ENCODE peak calls at places on chromosomes 2 and 18, in six cellular contexts. One of them, this sample, is unnamed.

GRCh38 chr18:79800353-79801180 is 2.8 kb downstream of the KCNG2 start:
- DNase-seq in NCI-H2029 treated with DMSO at 0.1 percent for 48 hours: no peak
- DNase-seq in stimulated activated CD4-positive, alpha-beta T cell treated with anti-CD3 and anti-CD28 coated beads, TNF-alpha, amount 100 ng/mL, for 4 hours: no peak
- DNase-seq in dorsolateral prefrontal cortex: peak
- DNase-seq in GM04504: no peak
- DNase-seq in BE2C: no peak
- DNase-seq in this sample: no peak

GRCh38 chr2:72745679-72746368 is 80.0 kb downstream of the EXOC6B start:
- DNase-seq in dorsolateral prefrontal cortex: no peak
- DNase-seq in GM04504: no peak
- DNase-seq in BE2C: no peak
- DNase-seq in stimulated activated CD4-positive, alpha-beta T cell treated with anti-CD3 and anti-CD28 coated beads, TNF-alpha, amount 100 ng/mL, for 4 hours: no peak
- DNase-seq in NCI-H2029 treated with DMSO at 0.1 percent for 48 hours: peak
- DNase-seq in this sample: peak

GRCh38 chr2:199303814-199304213 is 153.9 kb downstream of the SATB2 start:
- DNase-seq in BE2C: no peak
- DNase-seq in dorsolateral prefrontal cortex: no peak
- DNase-seq in NCI-H2029 treated with DMSO at 0.1 percent for 48 hours: no peak
- DNase-seq in GM04504: peak
- DNase-seq in stimulated activated CD4-positive, alpha-beta T cell treated with anti-CD3 and anti-CD28 coated beads, TNF-alpha, amount 100 ng/mL, for 4 hours: no peak
- DNase-seq in this sample: peak

GRCh38 chr2:74138952-74139323 is 8.8 kb downstream of the BOLA3 start:
- DNase-seq in dorsolateral prefrontal cortex: no peak
- DNase-seq in GM04504: no peak
- DNase-seq in NCI-H2029 treated with DMSO at 0.1 percent for 48 hours: no peak
- DNase-seq in stimulated activated CD4-positive, alpha-beta T cell treated with anti-CD3 and anti-CD28 coated beads, TNF-alpha, amount 100 ng/mL, for 4 hours: no peak
- DNase-seq in BE2C: no peak
- DNase-seq in this sample: no peak

GRCh38 chr2:239395524-239395923 is 5.3 kb downstream of the HDAC4 start:
- DNase-seq in NCI-H2029 treated with DMSO at 0.1 percent for 48 hours: no peak
- DNase-seq in stimulated activated CD4-positive, alpha-beta T cell treated with anti-CD3 and anti-CD28 coated beads, TNF-alpha, amount 100 ng/mL, for 4 hours: no peak
- DNase-seq in BE2C: no peak
- DNase-seq in dorsolateral prefrontal cortex: no peak
- DNase-seq in GM04504: no peak
- DNase-seq in this sample: no peak

GRCh38 chr2:237354930-237355329 is 59.0 kb downstream of the COL6A3 start:
- DNase-seq in GM04504: peak
- DNase-seq in dorsolateral prefrontal cortex: no peak
- DNase-seq in BE2C: no peak
- DNase-seq in NCI-H2029 treated with DMSO at 0.1 percent for 48 hours: no peak
- DNase-seq in stimulated activated CD4-positive, alpha-beta T cell treated with anti-CD3 and anti-CD28 coated beads, TNF-alpha, amount 100 ng/mL, for 4 hours: no peak
- DNase-seq in this sample: no peak

GRCh38 chr18:9348079-9348671 is 13.6 kb downstream of the TWSG1 start:
- DNase-seq in BE2C: no peak
- DNase-seq in NCI-H2029 treated with DMSO at 0.1 percent for 48 hours: no peak
- DNase-seq in dorsolateral prefrontal cortex: no peak
- DNase-seq in GM04504: no peak
- DNase-seq in stimulated activated CD4-positive, alpha-beta T cell treated with anti-CD3 and anti-CD28 coated beads, TNF-alpha, amount 100 ng/mL, for 4 hours: no peak
- DNase-seq in this sample: peak

GRCh38 chr2:190862591-190862991 is 18.0 kb upstream of the GLS start:
- DNase-seq in stimulated activated CD4-positive, alpha-beta T cell treated with anti-CD3 and anti-CD28 coated beads, TNF-alpha, amount 100 ng/mL, for 4 hours: no peak
- DNase-seq in GM04504: no peak
- DNase-seq in dorsolateral prefrontal cortex: no peak
- DNase-seq in BE2C: no peak
- DNase-seq in NCI-H2029 treated with DMSO at 0.1 percent for 48 hours: no peak
- DNase-seq in this sample: peak

GRCh38 chr2:48127612-48128191 is 221.4 kb upstream of the FBXO11 start:
- DNase-seq in stimulated activated CD4-positive, alpha-beta T cell treated with anti-CD3 and anti-CD28 coated beads, TNF-alpha, amount 100 ng/mL, for 4 hours: no peak
- DNase-seq in BE2C: no peak
- DNase-seq in GM04504: no peak
- DNase-seq in NCI-H2029 treated with DMSO at 0.1 percent for 48 hours: no peak
- DNase-seq in dorsolateral prefrontal cortex: no peak
- DNase-seq in this sample: peak

GRCh38 chr2:37625781-37626548 is 45.5 kb downstream of the CDC42EP3 start:
- DNase-seq in dorsolateral prefrontal cortex: peak
- DNase-seq in BE2C: no peak
- DNase-seq in GM04504: no peak
- DNase-seq in NCI-H2029 treated with DMSO at 0.1 percent for 48 hours: no peak
- DNase-seq in stimulated activated CD4-positive, alpha-beta T cell treated with anti-CD3 and anti-CD28 coated beads, TNF-alpha, amount 100 ng/mL, for 4 hours: peak
- DNase-seq in this sample: no peak

GRCh38 chr2:105600949-105601708 is 143.6 kb upstream of the NCK2 start:
- DNase-seq in NCI-H2029 treated with DMSO at 0.1 percent for 48 hours: no peak
- DNase-seq in stimulated activated CD4-positive, alpha-beta T cell treated with anti-CD3 and anti-CD28 coated beads, TNF-alpha, amount 100 ng/mL, for 4 hours: no peak
- DNase-seq in BE2C: no peak
- DNase-seq in GM04504: no peak
- DNase-seq in dorsolateral prefrontal cortex: no peak
- DNase-seq in this sample: peak

GRCh38 chr2:102262218-102263129 is 48.9 kb upstream of the IL1RL1 start:
- DNase-seq in stimulated activated CD4-positive, alpha-beta T cell treated with anti-CD3 and anti-CD28 coated beads, TNF-alpha, amount 100 ng/mL, for 4 hours: no peak
- DNase-seq in dorsolateral prefrontal cortex: no peak
- DNase-seq in NCI-H2029 treated with DMSO at 0.1 percent for 48 hours: no peak
- DNase-seq in BE2C: no peak
- DNase-seq in GM04504: no peak
- DNase-seq in this sample: peak

GRCh38 chr18:24397131-24397693 is 412 bp downstream of the OSBPL1A start:
- DNase-seq in GM04504: peak
- DNase-seq in stimulated activated CD4-positive, alpha-beta T cell treated with anti-CD3 and anti-CD28 coated beads, TNF-alpha, amount 100 ng/mL, for 4 hours: no peak
- DNase-seq in NCI-H2029 treated with DMSO at 0.1 percent for 48 hours: peak
- DNase-seq in BE2C: peak
- DNase-seq in dorsolateral prefrontal cortex: peak
- DNase-seq in this sample: peak

GRCh38 chr2:10538224-10538894 is 90.2 kb upstream of the ODC1 start:
- DNase-seq in GM04504: peak
- DNase-seq in BE2C: no peak
- DNase-seq in NCI-H2029 treated with DMSO at 0.1 percent for 48 hours: no peak
- DNase-seq in dorsolateral prefrontal cortex: no peak
- DNase-seq in stimulated activated CD4-positive, alpha-beta T cell treated with anti-CD3 and anti-CD28 coated beads, TNF-alpha, amount 100 ng/mL, for 4 hours: no peak
- DNase-seq in this sample: peak

GRCh38 chr2:85712849-85713612 is 18.9 kb downstream of the GNLY start:
- DNase-seq in stimulated activated CD4-positive, alpha-beta T cell treated with anti-CD3 and anti-CD28 coated beads, TNF-alpha, amount 100 ng/mL, for 4 hours: no peak
- DNase-seq in GM04504: no peak
- DNase-seq in BE2C: no peak
- DNase-seq in dorsolateral prefrontal cortex: no peak
- DNase-seq in NCI-H2029 treated with DMSO at 0.1 percent for 48 hours: no peak
- DNase-seq in this sample: peak

GRCh38 chr2:182593394-182593707 is 122.7 kb upstream of the DNAJC10 start:
- DNase-seq in stimulated activated CD4-positive, alpha-beta T cell treated with anti-CD3 and anti-CD28 coated beads, TNF-alpha, amount 100 ng/mL, for 4 hours: no peak
- DNase-seq in BE2C: no peak
- DNase-seq in GM04504: peak
- DNase-seq in NCI-H2029 treated with DMSO at 0.1 percent for 48 hours: no peak
- DNase-seq in dorsolateral prefrontal cortex: no peak
- DNase-seq in this sample: peak

GRCh38 chr2:150100834-150101233 is 386.6 kb downstream of the RND3 start:
- DNase-seq in dorsolateral prefrontal cortex: no peak
- DNase-seq in NCI-H2029 treated with DMSO at 0.1 percent for 48 hours: no peak
- DNase-seq in BE2C: no peak
- DNase-seq in stimulated activated CD4-positive, alpha-beta T cell treated with anti-CD3 and anti-CD28 coated beads, TNF-alpha, amount 100 ng/mL, for 4 hours: no peak
- DNase-seq in GM04504: no peak
- DNase-seq in this sample: no peak

GRCh38 chr2:40451926-40452605 is at the start of gene SLC8A1:
- DNase-seq in stimulated activated CD4-positive, alpha-beta T cell treated with anti-CD3 and anti-CD28 coated beads, TNF-alpha, amount 100 ng/mL, for 4 hours: no peak
- DNase-seq in NCI-H2029 treated with DMSO at 0.1 percent for 48 hours: no peak
- DNase-seq in dorsolateral prefrontal cortex: peak
- DNase-seq in BE2C: peak
- DNase-seq in GM04504: no peak
- DNase-seq in this sample: peak

GRCh38 chr2:190069936-190070696 is 7.6 kb upstream of the MSTN start:
- DNase-seq in GM04504: peak
- DNase-seq in NCI-H2029 treated with DMSO at 0.1 percent for 48 hours: peak
- DNase-seq in stimulated activated CD4-positive, alpha-beta T cell treated with anti-CD3 and anti-CD28 coated beads, TNF-alpha, amount 100 ng/mL, for 4 hours: no peak
- DNase-seq in dorsolateral prefrontal cortex: no peak
- DNase-seq in BE2C: peak
- DNase-seq in this sample: peak

GRCh38 chr2:168245074-168245825 is 2.1 kb downstream of the STK39 start:
- DNase-seq in GM04504: no peak
- DNase-seq in stimulated activated CD4-positive, alpha-beta T cell treated with anti-CD3 and anti-CD28 coated beads, TNF-alpha, amount 100 ng/mL, for 4 hours: no peak
- DNase-seq in dorsolateral prefrontal cortex: no peak
- DNase-seq in BE2C: no peak
- DNase-seq in NCI-H2029 treated with DMSO at 0.1 percent for 48 hours: peak
- DNase-seq in this sample: peak

GRCh38 chr2:85902496-85902895 is 13.7 kb upstream of the ST3GAL5 start:
- DNase-seq in NCI-H2029 treated with DMSO at 0.1 percent for 48 hours: no peak
- DNase-seq in stimulated activated CD4-positive, alpha-beta T cell treated with anti-CD3 and anti-CD28 coated beads, TNF-alpha, amount 100 ng/mL, for 4 hours: no peak
- DNase-seq in GM04504: no peak
- DNase-seq in dorsolateral prefrontal cortex: no peak
- DNase-seq in BE2C: no peak
- DNase-seq in this sample: peak

GRCh38 chr2:47890711-47891368 is 15.5 kb downstream of the FBXO11 start:
- DNase-seq in stimulated activated CD4-positive, alpha-beta T cell treated with anti-CD3 and anti-CD28 coated beads, TNF-alpha, amount 100 ng/mL, for 4 hours: no peak
- DNase-seq in BE2C: no peak
- DNase-seq in dorsolateral prefrontal cortex: no peak
- DNase-seq in GM04504: no peak
- DNase-seq in NCI-H2029 treated with DMSO at 0.1 percent for 48 hours: no peak
- DNase-seq in this sample: peak

GRCh38 chr2:14831458-14831857 is 198.9 kb downstream of the LRATD1 start:
- DNase-seq in NCI-H2029 treated with DMSO at 0.1 percent for 48 hours: no peak
- DNase-seq in BE2C: no peak
- DNase-seq in stimulated activated CD4-positive, alpha-beta T cell treated with anti-CD3 and anti-CD28 coated beads, TNF-alpha, amount 100 ng/mL, for 4 hours: no peak
- DNase-seq in GM04504: no peak
- DNase-seq in dorsolateral prefrontal cortex: no peak
- DNase-seq in this sample: no peak

GRCh38 chr2:236569593-236569973 is at the start of gene ACKR3:
- DNase-seq in BE2C: no peak
- DNase-seq in dorsolateral prefrontal cortex: peak
- DNase-seq in GM04504: peak
- DNase-seq in NCI-H2029 treated with DMSO at 0.1 percent for 48 hours: peak
- DNase-seq in stimulated activated CD4-positive, alpha-beta T cell treated with anti-CD3 and anti-CD28 coated beads, TNF-alpha, amount 100 ng/mL, for 4 hours: peak
- DNase-seq in this sample: peak

GRCh38 chr2:69291004-69291650 is 95.9 kb downstream of the GFPT1 start:
- DNase-seq in stimulated activated CD4-positive, alpha-beta T cell treated with anti-CD3 and anti-CD28 coated beads, TNF-alpha, amount 100 ng/mL, for 4 hours: no peak
- DNase-seq in GM04504: no peak
- DNase-seq in NCI-H2029 treated with DMSO at 0.1 percent for 48 hours: no peak
- DNase-seq in BE2C: no peak
- DNase-seq in dorsolateral prefrontal cortex: no peak
- DNase-seq in this sample: peak

GRCh38 chr2:96118698-96119388 is 2.5 kb upstream of the ADRA2B start:
- DNase-seq in stimulated activated CD4-positive, alpha-beta T cell treated with anti-CD3 and anti-CD28 coated beads, TNF-alpha, amount 100 ng/mL, for 4 hours: no peak
- DNase-seq in NCI-H2029 treated with DMSO at 0.1 percent for 48 hours: no peak
- DNase-seq in dorsolateral prefrontal cortex: peak
- DNase-seq in GM04504: no peak
- DNase-seq in BE2C: no peak
- DNase-seq in this sample: no peak

GRCh38 chr2:50711714-50712113 is 320.2 kb downstream of the NRXN1 start:
- DNase-seq in dorsolateral prefrontal cortex: no peak
- DNase-seq in NCI-H2029 treated with DMSO at 0.1 percent for 48 hours: no peak
- DNase-seq in GM04504: no peak
- DNase-seq in stimulated activated CD4-positive, alpha-beta T cell treated with anti-CD3 and anti-CD28 coated beads, TNF-alpha, amount 100 ng/mL, for 4 hours: no peak
- DNase-seq in BE2C: no peak
- DNase-seq in this sample: no peak

GRCh38 chr18:50545936-50546335 is 14.0 kb upstream of the MAPK4 start:
- DNase-seq in GM04504: no peak
- DNase-seq in NCI-H2029 treated with DMSO at 0.1 percent for 48 hours: no peak
- DNase-seq in dorsolateral prefrontal cortex: no peak
- DNase-seq in stimulated activated CD4-positive, alpha-beta T cell treated with anti-CD3 and anti-CD28 coated beads, TNF-alpha, amount 100 ng/mL, for 4 hours: no peak
- DNase-seq in BE2C: no peak
- DNase-seq in this sample: no peak

GRCh38 chr2:27885246-27885645 is 4.9 kb downstream of the RBKS start:
- DNase-seq in stimulated activated CD4-positive, alpha-beta T cell treated with anti-CD3 and anti-CD28 coated beads, TNF-alpha, amount 100 ng/mL, for 4 hours: no peak
- DNase-seq in dorsolateral prefrontal cortex: no peak
- DNase-seq in BE2C: no peak
- DNase-seq in NCI-H2029 treated with DMSO at 0.1 percent for 48 hours: no peak
- DNase-seq in GM04504: no peak
- DNase-seq in this sample: no peak

GRCh38 chr2:230900336-230900995 is 24.6 kb downstream of the GPR55 start:
- DNase-seq in NCI-H2029 treated with DMSO at 0.1 percent for 48 hours: no peak
- DNase-seq in dorsolateral prefrontal cortex: peak
- DNase-seq in BE2C: peak
- DNase-seq in stimulated activated CD4-positive, alpha-beta T cell treated with anti-CD3 and anti-CD28 coated beads, TNF-alpha, amount 100 ng/mL, for 4 hours: no peak
- DNase-seq in GM04504: no peak
- DNase-seq in this sample: no peak

GRCh38 chr2:148552675-148553331 is 91.7 kb upstream of the EPC2 start:
- DNase-seq in BE2C: no peak
- DNase-seq in NCI-H2029 treated with DMSO at 0.1 percent for 48 hours: peak
- DNase-seq in stimulated activated CD4-positive, alpha-beta T cell treated with anti-CD3 and anti-CD28 coated beads, TNF-alpha, amount 100 ng/mL, for 4 hours: peak
- DNase-seq in dorsolateral prefrontal cortex: no peak
- DNase-seq in GM04504: no peak
- DNase-seq in this sample: no peak

GRCh38 chr2:46296216-46296839 is 879 bp upstream of the EPAS1 start:
- DNase-seq in dorsolateral prefrontal cortex: no peak
- DNase-seq in NCI-H2029 treated with DMSO at 0.1 percent for 48 hours: no peak
- DNase-seq in BE2C: no peak
- DNase-seq in GM04504: no peak
- DNase-seq in stimulated activated CD4-positive, alpha-beta T cell treated with anti-CD3 and anti-CD28 coated beads, TNF-alpha, amount 100 ng/mL, for 4 hours: no peak
- DNase-seq in this sample: no peak

GRCh38 chr2:11748018-11748860 is 1.8 kb downstream of the LPIN1 start:
- DNase-seq in GM04504: no peak
- DNase-seq in BE2C: no peak
- DNase-seq in NCI-H2029 treated with DMSO at 0.1 percent for 48 hours: no peak
- DNase-seq in stimulated activated CD4-positive, alpha-beta T cell treated with anti-CD3 and anti-CD28 coated beads, TNF-alpha, amount 100 ng/mL, for 4 hours: no peak
- DNase-seq in dorsolateral prefrontal cortex: no peak
- DNase-seq in this sample: no peak

GRCh38 chr2:86211796-86212188 is 12.5 kb downstream of the MRPL35 start:
- DNase-seq in stimulated activated CD4-positive, alpha-beta T cell treated with anti-CD3 and anti-CD28 coated beads, TNF-alpha, amount 100 ng/mL, for 4 hours: no peak
- DNase-seq in dorsolateral prefrontal cortex: no peak
- DNase-seq in BE2C: no peak
- DNase-seq in GM04504: no peak
- DNase-seq in NCI-H2029 treated with DMSO at 0.1 percent for 48 hours: no peak
- DNase-seq in this sample: no peak

GRCh38 chr2:200383380-200384110 is 77.1 kb downstream of the SPATS2L start:
- DNase-seq in stimulated activated CD4-positive, alpha-beta T cell treated with anti-CD3 and anti-CD28 coated beads, TNF-alpha, amount 100 ng/mL, for 4 hours: no peak
- DNase-seq in NCI-H2029 treated with DMSO at 0.1 percent for 48 hours: no peak
- DNase-seq in dorsolateral prefrontal cortex: no peak
- DNase-seq in GM04504: no peak
- DNase-seq in BE2C: no peak
- DNase-seq in this sample: peak

GRCh38 chr2:20444113-20444992 is 2.5 kb upstream of the RHOB start:
- DNase-seq in BE2C: no peak
- DNase-seq in NCI-H2029 treated with DMSO at 0.1 percent for 48 hours: no peak
- DNase-seq in dorsolateral prefrontal cortex: no peak
- DNase-seq in GM04504: no peak
- DNase-seq in stimulated activated CD4-positive, alpha-beta T cell treated with anti-CD3 and anti-CD28 coated beads, TNF-alpha, amount 100 ng/mL, for 4 hours: no peak
- DNase-seq in this sample: no peak

GRCh38 chr2:171416009-171416926 is 17.5 kb downstream of the METTL8 start:
- DNase-seq in GM04504: peak
- DNase-seq in BE2C: peak
- DNase-seq in NCI-H2029 treated with DMSO at 0.1 percent for 48 hours: peak
- DNase-seq in stimulated activated CD4-positive, alpha-beta T cell treated with anti-CD3 and anti-CD28 coated beads, TNF-alpha, amount 100 ng/mL, for 4 hours: peak
- DNase-seq in dorsolateral prefrontal cortex: peak
- DNase-seq in this sample: peak

GRCh38 chr2:26312471-26312870 is 33.5 kb upstream of the SELENOI start:
- DNase-seq in dorsolateral prefrontal cortex: no peak
- DNase-seq in GM04504: no peak
- DNase-seq in NCI-H2029 treated with DMSO at 0.1 percent for 48 hours: no peak
- DNase-seq in stimulated activated CD4-positive, alpha-beta T cell treated with anti-CD3 and anti-CD28 coated beads, TNF-alpha, amount 100 ng/mL, for 4 hours: no peak
- DNase-seq in BE2C: no peak
- DNase-seq in this sample: no peak

GRCh38 chr2:48107326-48107925 is 201.1 kb upstream of the FBXO11 start:
- DNase-seq in NCI-H2029 treated with DMSO at 0.1 percent for 48 hours: no peak
- DNase-seq in GM04504: peak
- DNase-seq in dorsolateral prefrontal cortex: no peak
- DNase-seq in stimulated activated CD4-positive, alpha-beta T cell treated with anti-CD3 and anti-CD28 coated beads, TNF-alpha, amount 100 ng/mL, for 4 hours: no peak
- DNase-seq in BE2C: peak
- DNase-seq in this sample: peak

GRCh38 chr18:73924316-73924715 is 223.3 kb downstream of the FBXO15 start:
- DNase-seq in dorsolateral prefrontal cortex: no peak
- DNase-seq in GM04504: no peak
- DNase-seq in stimulated activated CD4-positive, alpha-beta T cell treated with anti-CD3 and anti-CD28 coated beads, TNF-alpha, amount 100 ng/mL, for 4 hours: no peak
- DNase-seq in NCI-H2029 treated with DMSO at 0.1 percent for 48 hours: no peak
- DNase-seq in BE2C: no peak
- DNase-seq in this sample: no peak

This sample was measured in amniotic epithelial cell.